ENCODE peak calls at places on chromosomes 6 and 20, in ten cellular contexts. One of them, this sample, is unnamed. For H3K4me1, the result is how much of the 10 kb centered on the place peaks cover.

GRCh38 chr6:145051661-145052060 is 683.7 kb downstream of the EPM2A start:
- DNase-seq in HAP-1: no peak
- DNase-seq in small intestine: no peak
- DNase-seq in tibial artery: no peak
- DNase-seq in heart right ventricle: no peak
- DNase-seq in adipocyte: peak
- DNase-seq in left ventricle myocardium inferior: no peak
- DNase-seq in uterus: no peak
- DNase-seq in mesendoderm: no peak
- DNase-seq in IMR-90: no peak
- DNase-seq in this sample: no peak

GRCh38 chr6:139973602-139974373 is 599.3 kb upstream of the CITED2 start:
- DNase-seq in HAP-1: no peak
- DNase-seq in small intestine: peak
- DNase-seq in tibial artery: no peak
- DNase-seq in heart right ventricle: no peak
- DNase-seq in adipocyte: peak
- DNase-seq in left ventricle myocardium inferior: no peak
- DNase-seq in uterus: no peak
- DNase-seq in mesendoderm: no peak
- DNase-seq in IMR-90: peak
- DNase-seq in this sample: no peak

GRCh38 chr20:36008461-36009035 is 40.2 kb downstream of the CNBD2 start:
- DNase-seq in HAP-1: no peak
- DNase-seq in small intestine: no peak
- DNase-seq in tibial artery: no peak
- DNase-seq in heart right ventricle: no peak
- DNase-seq in adipocyte: no peak
- DNase-seq in left ventricle myocardium inferior: no peak
- DNase-seq in uterus: no peak
- DNase-seq in mesendoderm: no peak
- DNase-seq in IMR-90: no peak
- DNase-seq in this sample: no peak

GRCh38 chr6:162638931-162639574 is 88.5 kb downstream of the PRKN start:
- DNase-seq in HAP-1: no peak
- DNase-seq in small intestine: no peak
- DNase-seq in tibial artery: no peak
- DNase-seq in heart right ventricle: no peak
- DNase-seq in adipocyte: no peak
- DNase-seq in left ventricle myocardium inferior: no peak
- DNase-seq in uterus: no peak
- DNase-seq in mesendoderm: no peak
- DNase-seq in IMR-90: no peak
- DNase-seq in this sample: no peak

GRCh38 chr6:42028234-42029061 is 21.9 kb upstream of the TAF8 start:
- DNase-seq in HAP-1: no peak
- DNase-seq in small intestine: peak
- DNase-seq in tibial artery: peak
- DNase-seq in heart right ventricle: no peak
- DNase-seq in adipocyte: no peak
- DNase-seq in left ventricle myocardium inferior: no peak
- DNase-seq in uterus: no peak
- DNase-seq in mesendoderm: peak
- DNase-seq in IMR-90: peak
- DNase-seq in this sample: no peak

GRCh38 chr6:155154158-155154830 is 109.5 kb upstream of the CLDN20 start:
- DNase-seq in HAP-1: peak
- DNase-seq in small intestine: no peak
- DNase-seq in tibial artery: no peak
- DNase-seq in heart right ventricle: no peak
- DNase-seq in adipocyte: peak
- DNase-seq in left ventricle myocardium inferior: no peak
- DNase-seq in uterus: peak
- DNase-seq in mesendoderm: peak
- DNase-seq in IMR-90: peak
- DNase-seq in this sample: peak

GRCh38 chr6:134822920-134823430 is 126.9 kb downstream of the ALDH8A1 start:
- DNase-seq in HAP-1: peak
- DNase-seq in small intestine: peak
- DNase-seq in tibial artery: no peak
- DNase-seq in heart right ventricle: peak
- DNase-seq in adipocyte: peak
- DNase-seq in left ventricle myocardium inferior: peak
- DNase-seq in uterus: peak
- DNase-seq in mesendoderm: peak
- DNase-seq in IMR-90: peak
- DNase-seq in this sample: peak

GRCh38 chr6:10347561-10348327 is 67.1 kb downstream of the TFAP2A start:
- DNase-seq in HAP-1: no peak
- DNase-seq in small intestine: no peak
- DNase-seq in tibial artery: no peak
- DNase-seq in heart right ventricle: no peak
- DNase-seq in adipocyte: peak
- DNase-seq in left ventricle myocardium inferior: no peak
- DNase-seq in uterus: no peak
- DNase-seq in mesendoderm: peak
- DNase-seq in IMR-90: peak
- DNase-seq in this sample: no peak

GRCh38 chr6:169253745-169254238 is at the start of gene THBS2:
- DNase-seq in HAP-1: peak
- DNase-seq in small intestine: peak
- DNase-seq in tibial artery: peak
- DNase-seq in heart right ventricle: peak
- DNase-seq in adipocyte: peak
- DNase-seq in left ventricle myocardium inferior: peak
- DNase-seq in uterus: peak
- DNase-seq in mesendoderm: peak
- DNase-seq in IMR-90: peak
- DNase-seq in this sample: no peak

GRCh38 chr6:75249837-75250236 is 6.2 kb upstream of the COX7A2 start:
- DNase-seq in HAP-1: no peak
- DNase-seq in small intestine: no peak
- DNase-seq in tibial artery: no peak
- DNase-seq in heart right ventricle: no peak
- DNase-seq in adipocyte: no peak
- DNase-seq in left ventricle myocardium inferior: no peak
- DNase-seq in uterus: no peak
- DNase-seq in mesendoderm: no peak
- DNase-seq in IMR-90: no peak
- DNase-seq in this sample: no peak

GRCh38 chr6:144219056-144219685 is 66.0 kb upstream of the UTRN start:
- DNase-seq in HAP-1: no peak
- DNase-seq in small intestine: peak
- DNase-seq in tibial artery: no peak
- DNase-seq in heart right ventricle: no peak
- DNase-seq in adipocyte: peak
- DNase-seq in left ventricle myocardium inferior: no peak
- DNase-seq in uterus: no peak
- DNase-seq in mesendoderm: peak
- DNase-seq in IMR-90: peak
- DNase-seq in this sample: peak

GRCh38 chr6:169962604-169963469 is 211.4 kb downstream of the ERMARD start:
- DNase-seq in HAP-1: no peak
- DNase-seq in small intestine: no peak
- DNase-seq in tibial artery: peak
- DNase-seq in heart right ventricle: no peak
- DNase-seq in adipocyte: no peak
- DNase-seq in left ventricle myocardium inferior: no peak
- DNase-seq in uterus: no peak
- DNase-seq in mesendoderm: no peak
- DNase-seq in IMR-90: no peak
- DNase-seq in this sample: no peak

GRCh38 chr6:158042245-158042798 is 60.7 kb downstream of the SYNJ2 start:
- DNase-seq in HAP-1: no peak
- DNase-seq in small intestine: no peak
- DNase-seq in tibial artery: peak
- DNase-seq in heart right ventricle: no peak
- DNase-seq in adipocyte: peak
- DNase-seq in left ventricle myocardium inferior: peak
- DNase-seq in uterus: peak
- DNase-seq in mesendoderm: peak
- DNase-seq in IMR-90: peak
- DNase-seq in this sample: no peak

GRCh38 chr6:152338335-152339125 is 298.6 kb downstream of the SYNE1 start:
- DNase-seq in HAP-1: peak
- DNase-seq in small intestine: peak
- DNase-seq in tibial artery: peak
- DNase-seq in heart right ventricle: peak
- DNase-seq in adipocyte: peak
- DNase-seq in left ventricle myocardium inferior: peak
- DNase-seq in uterus: peak
- DNase-seq in mesendoderm: peak
- DNase-seq in IMR-90: peak
- DNase-seq in this sample: peak

GRCh38 chr6:158031445-158032353 is 50.0 kb downstream of the SYNJ2 start:
- DNase-seq in HAP-1: no peak
- DNase-seq in small intestine: no peak
- DNase-seq in tibial artery: peak
- DNase-seq in heart right ventricle: peak
- DNase-seq in adipocyte: peak
- DNase-seq in left ventricle myocardium inferior: peak
- DNase-seq in uterus: no peak
- DNase-seq in mesendoderm: peak
- DNase-seq in IMR-90: peak
- DNase-seq in this sample: peak

GRCh38 chr6:159062965-159063364 is 18.2 kb upstream of the TAGAP start:
- DNase-seq in HAP-1: no peak
- DNase-seq in small intestine: no peak
- DNase-seq in tibial artery: no peak
- DNase-seq in heart right ventricle: no peak
- DNase-seq in adipocyte: no peak
- DNase-seq in left ventricle myocardium inferior: no peak
- DNase-seq in uterus: no peak
- DNase-seq in mesendoderm: no peak
- DNase-seq in IMR-90: no peak
- DNase-seq in this sample: no peak

GRCh38 chr6:34526241-34526972 is 29.7 kb downstream of the SPDEF start:
- DNase-seq in HAP-1: no peak
- DNase-seq in small intestine: no peak
- DNase-seq in tibial artery: no peak
- DNase-seq in heart right ventricle: no peak
- DNase-seq in adipocyte: no peak
- DNase-seq in left ventricle myocardium inferior: no peak
- DNase-seq in uterus: no peak
- DNase-seq in mesendoderm: no peak
- DNase-seq in IMR-90: no peak
- DNase-seq in this sample: no peak

GRCh38 chr20:17431621-17432364 is 99.4 kb downstream of the BFSP1 start:
- DNase-seq in HAP-1: peak
- DNase-seq in small intestine: peak
- DNase-seq in tibial artery: no peak
- DNase-seq in heart right ventricle: peak
- DNase-seq in adipocyte: peak
- DNase-seq in left ventricle myocardium inferior: peak
- DNase-seq in uterus: peak
- DNase-seq in mesendoderm: peak
- DNase-seq in IMR-90: peak
- DNase-seq in this sample: peak

GRCh38 chr6:74369556-74369993 is 673.6 kb downstream of the CD109 start:
- DNase-seq in HAP-1: no peak
- DNase-seq in small intestine: no peak
- DNase-seq in tibial artery: no peak
- DNase-seq in heart right ventricle: no peak
- DNase-seq in adipocyte: peak
- DNase-seq in left ventricle myocardium inferior: no peak
- DNase-seq in uterus: no peak
- DNase-seq in mesendoderm: no peak
- DNase-seq in IMR-90: peak
- DNase-seq in this sample: no peak

GRCh38 chr6:44219815-44220784 is 3.3 kb upstream of the SLC29A1 start:
- DNase-seq in HAP-1: no peak
- DNase-seq in small intestine: no peak
- DNase-seq in tibial artery: no peak
- DNase-seq in heart right ventricle: no peak
- DNase-seq in adipocyte: no peak
- DNase-seq in left ventricle myocardium inferior: no peak
- DNase-seq in uterus: no peak
- DNase-seq in mesendoderm: no peak
- DNase-seq in IMR-90: no peak
- DNase-seq in this sample: no peak
- H3K4me3 ChIP-seq in HAP-1: peak
- H3K4me3 ChIP-seq in small intestine: peak
- H3K4me3 ChIP-seq in tibial artery: peak
- H3K4me3 ChIP-seq in heart right ventricle: peak
- H3K4me3 ChIP-seq in adipocyte: peak
- H3K4me3 ChIP-seq in left ventricle myocardium inferior: peak
- H3K4me3 ChIP-seq in uterus: peak
- H3K4me3 ChIP-seq in mesendoderm: no peak
- H3K4me3 ChIP-seq in IMR-90: no peak
- H3K4me3 ChIP-seq in this sample: no peak

DNA sequence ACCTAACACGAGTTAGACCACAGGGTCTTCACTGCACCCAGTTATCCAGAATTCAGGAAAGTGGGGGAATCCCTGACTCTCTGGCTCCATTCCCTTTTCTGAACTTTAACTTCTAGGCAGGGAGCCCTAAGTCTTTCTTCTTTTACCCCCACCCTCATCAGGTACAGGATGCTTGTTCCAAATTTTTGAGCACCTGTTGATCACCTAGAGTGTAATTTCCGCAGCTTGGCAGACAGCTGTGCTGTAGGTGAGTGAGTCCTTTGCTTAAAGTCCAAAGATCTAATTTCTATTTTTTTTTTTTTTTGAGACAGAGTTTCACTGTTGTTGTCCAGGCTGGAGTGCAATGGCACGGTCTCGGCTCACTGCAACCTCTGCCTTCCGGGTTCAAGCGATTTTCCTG is 89.5 kb upstream of the AKIRIN2 start:
- DNase-seq in HAP-1: no peak
- DNase-seq in small intestine: peak
- DNase-seq in tibial artery: no peak
- DNase-seq in heart right ventricle: no peak
- DNase-seq in adipocyte: no peak
- DNase-seq in left ventricle myocardium inferior: no peak
- DNase-seq in uterus: no peak
- DNase-seq in mesendoderm: no peak
- DNase-seq in IMR-90: no peak
- DNase-seq in this sample: no peak
- H3K4me1 ChIP-seq in HAP-1: under half
- H3K4me1 ChIP-seq in small intestine: under half
- H3K4me1 ChIP-seq in tibial artery: under half
- H3K4me1 ChIP-seq in heart right ventricle: under half
- H3K4me1 ChIP-seq in adipocyte: under half
- H3K4me1 ChIP-seq in left ventricle myocardium inferior: under half
- H3K4me1 ChIP-seq in uterus: under half
- H3K4me1 ChIP-seq in mesendoderm: under half
- H3K4me1 ChIP-seq in IMR-90: under half
- H3K4me1 ChIP-seq in this sample: under half

GRCh38 chr20:50286174-50286511 is 95.5 kb downstream of the CEBPB start:
- DNase-seq in HAP-1: no peak
- DNase-seq in small intestine: no peak
- DNase-seq in tibial artery: no peak
- DNase-seq in heart right ventricle: no peak
- DNase-seq in adipocyte: no peak
- DNase-seq in left ventricle myocardium inferior: no peak
- DNase-seq in uterus: no peak
- DNase-seq in mesendoderm: no peak
- DNase-seq in IMR-90: no peak
- DNase-seq in this sample: no peak
- H3K4me3 ChIP-seq in HAP-1: no peak
- H3K4me3 ChIP-seq in small intestine: no peak
- H3K4me3 ChIP-seq in tibial artery: peak
- H3K4me3 ChIP-seq in heart right ventricle: peak
- H3K4me3 ChIP-seq in adipocyte: peak
- H3K4me3 ChIP-seq in left ventricle myocardium inferior: peak
- H3K4me3 ChIP-seq in uterus: peak
- H3K4me3 ChIP-seq in mesendoderm: no peak
- H3K4me3 ChIP-seq in IMR-90: no peak
- H3K4me3 ChIP-seq in this sample: no peak

GRCh38 chr6:89346433-89346832 is 6.1 kb downstream of the UBE2J1 start:
- DNase-seq in HAP-1: no peak
- DNase-seq in small intestine: no peak
- DNase-seq in tibial artery: no peak
- DNase-seq in heart right ventricle: no peak
- DNase-seq in adipocyte: no peak
- DNase-seq in left ventricle myocardium inferior: no peak
- DNase-seq in uterus: no peak
- DNase-seq in mesendoderm: peak
- DNase-seq in IMR-90: no peak
- DNase-seq in this sample: no peak
- H3K4me1 ChIP-seq in HAP-1: under half
- H3K4me1 ChIP-seq in small intestine: under half
- H3K4me1 ChIP-seq in tibial artery: half or more
- H3K4me1 ChIP-seq in heart right ventricle: half or more
- H3K4me1 ChIP-seq in adipocyte: under half
- H3K4me1 ChIP-seq in left ventricle myocardium inferior: half or more
- H3K4me1 ChIP-seq in uterus: under half
- H3K4me1 ChIP-seq in mesendoderm: under half
- H3K4me1 ChIP-seq in IMR-90: under half
- H3K4me1 ChIP-seq in this sample: under half